ENCODE peak calls at places on chromosomes 16 and 17, in four cellular contexts. L, M, K and Z are unnamed samples.
A peak's percentile ranks its signal among the peaks of the same experiment; 100 is the strongest.

GRCh38 chr17:70820276-70820675 is 650.9 kb downstream of the KCNJ2 start:
- DNase-seq in L (no peak), M (no peak), K (no peak), Z (no peak)

GRCh38 chr16:63289834-63290460 is 1253.7 kb upstream of the CDH8 start:
- DNase-seq in L (peak; percentile 85), M (no peak), K (no peak), Z (no peak)

GRCh38 chr16:53219795-53220194 is 165.0 kb downstream of the CHD9 start:
- DNase-seq in L (peak; percentile 77), M (no peak), K (no peak), Z (peak; percentile 83)

GRCh38 chr17:1920948-1921351 is 91.1 kb downstream of the RPA1 start:
- DNase-seq in L (peak; percentile 59), M (no peak), K (peak; percentile 83), Z (no peak)

GRCh38 chr17:17025621-17026020 is 16.6 kb upstream of the MPRIP start:
- DNase-seq in L (no peak), M (no peak), K (no peak), Z (no peak)

GRCh38 chr16:23280483-23280967 is 21.6 kb upstream of the SCNN1B start:
- DNase-seq in L (no peak), M (no peak), K (no peak), Z (peak; percentile 58)

GRCh38 chr17:45384047-45384799 is 48.4 kb downstream of the ARHGAP27 start:
- DNase-seq in L (no peak), M (no peak), K (no peak), Z (peak; percentile 86)

GRCh38 chr17:69236946-69237345 is 8.3 kb upstream of the ABCA10 start:
- DNase-seq in L (no peak), M (no peak), K (no peak), Z (no peak)